ENCODE peak calls at places on chromosomes 3 and 15, in seven cellular contexts. B is WERI-Rb-1, M is endothelial cell of umbilical vein, U is heart right ventricle, P is IMR-90, W is DND-41, L is lower lobe of right lung. Q is an unnamed sample. For H3K27me3 and H3K9me3, the result is how much of the 10 kb centered on the place peaks cover.

GRCh38 chr3:48285675-48286074 is 44.8 kb downstream of the ZNF589 start:
- DNase-seq in U (no peak), L (no peak), W (no peak), B (no peak), P (no peak), M (no peak), Q (no peak)

GRCh38 chr3:174620138-174620537 is 239.0 kb upstream of the NAALADL2 start:
- DNase-seq in B (no peak), P (no peak), W (no peak), L (no peak), M (peak), U (no peak), Q (no peak)

GRCh38 chr3:8460050-8460708 is 41.4 kb upstream of the LMCD1 start:
- DNase-seq in P (no peak), L (no peak), W (no peak), B (no peak), M (no peak), U (no peak), Q (no peak)

GRCh38 chr3:79012946-79013362 is 754.8 kb downstream of the ROBO1 start:
- DNase-seq in L (no peak), P (peak), M (no peak), W (no peak), U (no peak), B (no peak), Q (no peak)

GRCh38 chr3:65173841-65174240 is 486.0 kb upstream of the ADAMTS9 start:
- DNase-seq in U (no peak), B (no peak), L (no peak), M (no peak), P (no peak), W (no peak), Q (no peak)

GRCh38 chr3:177367783-177368182 is 170.5 kb upstream of the TBL1XR1 start:
- DNase-seq in P (no peak), U (no peak), W (no peak), M (no peak), B (no peak), L (no peak), Q (no peak)

GRCh38 chr15:60464836-60465630 is 13.9 kb downstream of the ICE2 start:
- DNase-seq in W (no peak), U (no peak), M (peak), P (no peak), L (no peak), B (no peak), Q (no peak)

GRCh38 chr3:101848326-101848725 is 988 bp upstream of the NFKBIZ start:
- DNase-seq in L (no peak), W (no peak), U (no peak), B (no peak), M (no peak), P (no peak), Q (no peak)

GRCh38 chr3:66195347-66195783 is 25.4 kb upstream of the SLC25A26 start:
- DNase-seq in U (peak), W (no peak), M (peak), B (peak), L (peak), P (peak), Q (no peak)

GRCh38 chr15:34628577-34629152 is 45.2 kb upstream of the GOLGA8B start:
- DNase-seq in W (no peak), P (peak), L (no peak), B (no peak), U (no peak), M (peak), Q (no peak)

GRCh38 chr15:40695469-40695910 is 516 bp downstream of the RAD51 start:
- DNase-seq in L (no peak), U (no peak), B (no peak), M (peak), W (no peak), P (peak), Q (no peak)

GRCh38 chr3:27507111-27507510 is 22.9 kb upstream of the SLC4A7 start:
- DNase-seq in M (no peak), B (no peak), L (no peak), P (peak), W (no peak), U (no peak), Q (no peak)

GRCh38 chr15:64361259-64361658 is 5.3 kb upstream of the CSNK1G1 start:
- DNase-seq in W (no peak), P (no peak), U (no peak), L (no peak), B (no peak), M (no peak), Q (no peak)

GRCh38 chr15:92393994-92394326 is 279 bp downstream of the ST8SIA2 start:
- DNase-seq in M (peak), L (no peak), B (no peak), W (no peak), P (no peak), U (no peak), Q (no peak)

GRCh38 chr3:9761919-9762318 is 7.8 kb downstream of the CAMK1 start:
- DNase-seq in P (no peak), U (no peak), B (no peak), W (no peak), M (no peak), L (no peak), Q (no peak)

GRCh38 chr15:88331291-88331690 is 74.8 kb upstream of the NTRK3 start:
- DNase-seq in P (peak), M (peak), B (peak), L (peak), U (peak), W (peak), Q (no peak)

GRCh38 chr3:148513066-148513671 is 184.5 kb upstream of the AGTR1 start:
- DNase-seq in M (peak), U (no peak), P (peak), B (no peak), L (no peak), W (no peak), Q (no peak)

GRCh38 chr3:166445865-166446264 is 608.6 kb upstream of the BCHE start:
- DNase-seq in B (no peak), M (no peak), U (no peak), L (no peak), W (no peak), P (peak), Q (no peak)

GRCh38 chr15:74531144-74531811 is 9.7 kb upstream of the ARID3B start:
- DNase-seq in L (no peak), W (no peak), M (no peak), B (no peak), P (peak), U (no peak), Q (no peak)

GRCh38 chr3:124178531-124178930 is 186.6 kb upstream of the ROPN1 start:
- DNase-seq in P (peak), B (no peak), U (no peak), M (no peak), W (no peak), L (no peak), Q (no peak)

GRCh38 chr3:151813777-151814176 is at the start of gene AADAC:
- DNase-seq in U (no peak), M (no peak), W (no peak), P (peak), L (no peak), B (no peak), Q (no peak)

GRCh38 chr3:61885414-61885813 is 324.0 kb downstream of the PTPRG start:
- DNase-seq in P (no peak), U (no peak), L (no peak), W (no peak), M (no peak), B (no peak), Q (no peak)
- TF ChIP-seq CTCF in P (no peak), U (no peak), L (no peak), W (no peak), M (no peak), B (no peak), Q (no peak)

GRCh38 chr3:116740293-116740692 is 30.7 kb downstream of the TUSC7 start:
- DNase-seq in W (no peak), M (no peak), L (no peak), P (no peak), U (no peak), B (no peak), Q (no peak)
- H3K27me3 ChIP-seq in W (under half), M (under half), L (under half), P (under half), U (under half), B (under half), Q (under half)

GRCh38 chr3:128748527-128748926 is 22.5 kb downstream of the RAB7A start:
- DNase-seq in W (no peak), L (no peak), U (no peak), M (no peak), P (no peak), B (no peak), Q (no peak)
- H3K9me3 ChIP-seq in W (under half), L (under half), U (under half), M (under half), P (under half), B (under half), Q (under half)

GRCh38 chr3:107627962-107628542 is 105.3 kb downstream of the BBX start:
- DNase-seq in B (no peak), M (peak), U (no peak), W (no peak), L (no peak), P (no peak), Q (no peak)
- TF ChIP-seq CTCF in B (no peak), M (no peak), U (no peak), W (peak), L (no peak), P (peak), Q (peak)

DNA sequence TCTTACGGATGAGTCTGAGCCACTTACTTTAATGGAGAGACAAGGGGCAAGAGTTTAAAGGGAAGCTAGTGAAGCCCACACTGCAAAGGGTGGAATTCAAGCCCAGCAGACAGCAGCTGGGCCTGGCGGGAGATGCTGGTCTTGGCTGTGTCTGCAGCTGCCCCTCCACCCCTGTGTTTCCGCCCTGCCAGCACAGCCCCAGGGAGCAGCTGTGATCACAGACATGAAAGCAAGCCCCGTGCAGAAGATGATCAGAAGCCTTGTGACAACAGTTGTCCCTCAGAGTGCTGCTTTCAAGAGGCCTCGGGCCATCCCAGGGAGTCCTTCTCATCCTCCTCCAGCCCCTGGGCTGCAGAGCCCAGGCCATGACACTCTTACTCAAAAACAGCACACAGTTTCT is 24.2 kb upstream of the SLC6A1 start:
- DNase-seq in M (no peak), P (no peak), U (no peak), W (no peak), L (no peak), B (no peak), Q (no peak)
- H3K27me3 ChIP-seq in M (under half), P (under half), U (under half), W (under half), L (under half), B (under half), Q (under half)

GRCh38 chr3:188160751-188161150 is 6.8 kb downstream of the LPP start:
- DNase-seq in M (no peak), B (no peak), W (no peak), P (no peak), L (no peak), U (no peak), Q (no peak)
- H3K9me3 ChIP-seq in M (under half), B (under half), W (under half), P (under half), L (under half), U (under half), Q (under half)

GRCh38 chr3:183192650-183193300 is 30.2 kb upstream of the LAMP3 start:
- DNase-seq in M (no peak), B (no peak), P (peak), W (no peak), L (no peak), U (no peak), Q (no peak)

GRCh38 chr3:183189641-183190040 is 27.1 kb upstream of the LAMP3 start:
- DNase-seq in P (no peak), W (no peak), M (peak), B (no peak), L (no peak), U (no peak), Q (no peak)

GRCh38 chr3:183185696-183186095 is 23.2 kb upstream of the LAMP3 start:
- DNase-seq in U (no peak), L (no peak), M (peak), W (no peak), P (peak), B (no peak), Q (no peak)

GRCh38 chr3:183193762-183194701 is 31.5 kb upstream of the LAMP3 start:
- DNase-seq in B (no peak), L (no peak), W (no peak), M (no peak), U (no peak), P (peak), Q (no peak)

DNA sequence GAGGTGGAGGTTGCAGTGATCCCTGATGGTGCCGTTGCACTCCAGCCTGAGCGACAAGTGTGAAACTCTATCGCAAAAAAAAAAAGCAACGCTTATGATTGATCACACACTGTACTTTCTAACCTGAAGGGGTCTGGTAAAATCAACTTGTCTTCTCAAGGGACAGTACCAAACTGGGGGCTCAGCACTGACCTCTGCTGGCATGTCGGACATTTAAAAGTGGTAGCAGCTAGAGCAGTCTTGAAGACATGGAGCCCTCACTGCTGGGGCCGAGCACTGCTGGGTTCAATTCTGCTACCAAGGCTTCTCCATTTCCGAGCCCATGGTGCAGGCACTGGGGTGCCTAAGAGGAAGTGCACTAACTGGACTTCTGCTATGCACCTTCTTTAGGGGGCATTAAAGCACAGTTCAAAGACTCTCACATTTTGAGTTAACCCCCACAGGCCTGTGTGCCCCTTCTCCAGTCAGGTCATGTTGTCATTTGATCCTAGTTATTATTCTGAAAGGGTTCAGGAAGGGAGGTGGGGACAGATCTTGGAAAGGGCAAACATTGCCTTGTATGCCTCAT is 26.4 kb upstream of the LAMP3 start:
- DNase-seq in M (peak), P (no peak), L (peak), W (peak), U (no peak), B (peak), Q (no peak)
- TF ChIP-seq CTCF in M (peak), P (peak), L (peak), W (peak), U (peak), B (peak), Q (no peak)

DNA sequence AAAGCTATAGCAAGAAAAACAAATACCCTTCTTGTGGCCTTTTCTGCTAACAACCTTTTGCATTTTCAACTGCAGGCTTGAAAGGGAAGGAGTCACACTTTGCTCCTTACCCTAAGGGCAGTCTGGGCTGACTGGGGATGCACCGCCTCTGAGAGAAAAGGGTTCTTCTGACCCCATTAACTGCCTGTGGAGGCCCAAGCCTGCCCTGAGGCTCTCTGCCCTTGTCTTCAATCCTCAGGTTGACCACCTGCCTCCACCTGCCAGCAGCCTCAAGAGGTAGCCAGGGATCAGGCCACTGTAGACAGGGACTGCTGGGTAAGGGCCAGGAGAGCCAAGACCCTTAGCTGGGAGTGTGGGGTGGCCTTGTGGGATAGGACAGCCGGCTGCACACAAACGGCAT is 93.8 kb downstream of the SQOR start:
- DNase-seq in P (no peak), L (no peak), U (no peak), B (no peak), W (no peak), M (no peak), Q (no peak)
- H3K27me3 ChIP-seq in P (under half), L (under half), U (under half), B (under half), W (under half), M (under half), Q (under half)

GRCh38 chr15:95713315-95713714 is 617.2 kb upstream of the NR2F2 start:
- DNase-seq in B (no peak), L (no peak), W (no peak), U (no peak), P (no peak), M (no peak), Q (no peak)

GRCh38 chr15:95715116-95715888 is 615.2 kb upstream of the NR2F2 start:
- DNase-seq in L (no peak), W (no peak), B (peak), U (no peak), M (no peak), P (peak), Q (no peak)

GRCh38 chr15:95715919-95716318 is 614.6 kb upstream of the NR2F2 start:
- DNase-seq in M (no peak), P (no peak), L (no peak), B (no peak), W (no peak), U (no peak), Q (no peak)

GRCh38 chr15:95712785-95713184 is 617.7 kb upstream of the NR2F2 start:
- DNase-seq in P (peak), M (peak), L (no peak), B (no peak), W (no peak), U (no peak), Q (no peak)

GRCh38 chr15:95709959-95710695 is 620.4 kb upstream of the NR2F2 start:
- DNase-seq in W (no peak), M (no peak), P (no peak), L (no peak), U (no peak), B (no peak), Q (no peak)
- H3K9me3 ChIP-seq in W (under half), M (under half), P (under half), L (under half), U (under half), B (under half), Q (under half)

DNA sequence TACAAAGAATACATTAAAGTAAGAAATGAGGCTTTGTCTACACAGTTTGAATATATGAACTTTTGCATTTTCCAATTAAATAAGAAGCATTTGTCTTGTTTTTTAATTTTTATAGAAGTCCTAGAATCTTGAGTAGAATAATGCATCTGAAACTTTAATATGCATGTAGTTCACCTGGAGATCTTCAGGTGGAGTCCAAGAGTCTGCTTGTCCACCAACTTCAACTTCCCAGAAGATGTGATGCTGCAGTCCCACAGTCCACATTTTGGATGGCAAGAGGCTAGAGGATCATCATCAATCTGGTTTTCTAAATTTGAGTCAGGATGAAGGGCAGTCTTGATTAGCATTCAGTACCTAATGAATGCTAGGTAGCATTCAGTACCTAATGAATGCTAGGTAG is 357.6 kb upstream of the SOX2 start:
- DNase-seq in L (no peak), P (no peak), M (no peak), W (no peak), U (no peak), B (no peak), Q (no peak)
- TF ChIP-seq CTCF in L (no peak), P (no peak), M (no peak), W (no peak), U (no peak), B (no peak), Q (no peak)

Q was measured in CD4-positive, alpha-beta T cell.